ENCODE peak calls at places on chromosomes 12 and 14, in nine cellular contexts. One of them, this sample, is unnamed.
A peak's percentile ranks its signal among the peaks of the same experiment; 100 is the strongest.

GRCh38 chr14:106210650-106211049 is 684.3 kb downstream of the TMEM121 start:
- DNase-seq in gastrocnemius medialis: no peak
- DNase-seq in AG04450: no peak
- DNase-seq in esophagus squamous epithelium: no peak
- DNase-seq in BE2C: no peak
- DNase-seq in AG09309: no peak
- DNase-seq in cardiac fibroblast: no peak
- DNase-seq in astrocyte: no peak
- DNase-seq in HFF-Myc: no peak
- DNase-seq in this sample: no peak

GRCh38 chr12:47741340-47741703 is 16.0 kb upstream of the ENDOU start:
- DNase-seq in esophagus squamous epithelium: no peak
- DNase-seq in HFF-Myc: no peak
- DNase-seq in AG09309: no peak
- DNase-seq in BE2C: peak; percentile 82
- DNase-seq in AG04450: no peak
- DNase-seq in gastrocnemius medialis: peak; percentile 33
- DNase-seq in astrocyte: no peak
- DNase-seq in cardiac fibroblast: peak; percentile 16
- DNase-seq in this sample: peak; percentile 76

GRCh38 chr14:80776657-80777056 is 164.9 kb downstream of the CEP128 start:
- DNase-seq in BE2C: no peak
- DNase-seq in gastrocnemius medialis: no peak
- DNase-seq in AG04450: no peak
- DNase-seq in HFF-Myc: no peak
- DNase-seq in AG09309: no peak
- DNase-seq in cardiac fibroblast: no peak
- DNase-seq in esophagus squamous epithelium: no peak
- DNase-seq in astrocyte: no peak
- DNase-seq in this sample: no peak

GRCh38 chr14:63542231-63542999 is 762 bp downstream of the PPP2R5E start:
- DNase-seq in cardiac fibroblast: peak; percentile 26
- DNase-seq in HFF-Myc: no peak
- DNase-seq in AG04450: no peak
- DNase-seq in astrocyte: no peak
- DNase-seq in BE2C: peak; percentile 30
- DNase-seq in gastrocnemius medialis: no peak
- DNase-seq in esophagus squamous epithelium: no peak
- DNase-seq in AG09309: no peak
- DNase-seq in this sample: no peak

GRCh38 chr12:118979763-118980406 is 1.5 kb upstream of the SRRM4 start:
- DNase-seq in astrocyte: peak; percentile 2
- DNase-seq in esophagus squamous epithelium: no peak
- DNase-seq in gastrocnemius medialis: no peak
- DNase-seq in AG09309: no peak
- DNase-seq in AG04450: no peak
- DNase-seq in BE2C: peak; percentile 82
- DNase-seq in cardiac fibroblast: peak; percentile 67
- DNase-seq in HFF-Myc: peak; percentile 6
- DNase-seq in this sample: no peak

GRCh38 chr12:113555226-113555625 is 83.6 kb upstream of the LHX5 start:
- DNase-seq in cardiac fibroblast: peak; percentile 5
- DNase-seq in AG04450: no peak
- DNase-seq in gastrocnemius medialis: no peak
- DNase-seq in HFF-Myc: no peak
- DNase-seq in BE2C: no peak
- DNase-seq in astrocyte: no peak
- DNase-seq in AG09309: no peak
- DNase-seq in esophagus squamous epithelium: no peak
- DNase-seq in this sample: no peak

GRCh38 chr12:11823043-11823442 is 173.6 kb downstream of the ETV6 start:
- DNase-seq in astrocyte: peak; percentile 90
- DNase-seq in HFF-Myc: no peak
- DNase-seq in BE2C: no peak
- DNase-seq in esophagus squamous epithelium: no peak
- DNase-seq in gastrocnemius medialis: no peak
- DNase-seq in cardiac fibroblast: peak; percentile 85
- DNase-seq in AG04450: peak; percentile 44
- DNase-seq in AG09309: peak; percentile 87
- DNase-seq in this sample: no peak

GRCh38 chr14:79074501-79074900 is 904.3 kb downstream of the NRXN3 start:
- DNase-seq in AG04450: no peak
- DNase-seq in AG09309: no peak
- DNase-seq in HFF-Myc: no peak
- DNase-seq in gastrocnemius medialis: no peak
- DNase-seq in esophagus squamous epithelium: no peak
- DNase-seq in BE2C: no peak
- DNase-seq in cardiac fibroblast: no peak
- DNase-seq in astrocyte: no peak
- DNase-seq in this sample: no peak

GRCh38 chr14:52563120-52563519 is 10.5 kb downstream of the GPR137C start:
- DNase-seq in BE2C: no peak
- DNase-seq in gastrocnemius medialis: no peak
- DNase-seq in AG04450: peak; percentile 16
- DNase-seq in esophagus squamous epithelium: no peak
- DNase-seq in cardiac fibroblast: peak; percentile 55
- DNase-seq in AG09309: peak; percentile 5
- DNase-seq in astrocyte: peak; percentile 60
- DNase-seq in HFF-Myc: peak; percentile 6
- DNase-seq in this sample: no peak

GRCh38 chr12:75666126-75666979 is 154.9 kb upstream of the KRR1 start:
- DNase-seq in BE2C: no peak
- DNase-seq in astrocyte: peak; percentile 86
- DNase-seq in HFF-Myc: no peak
- DNase-seq in AG09309: no peak
- DNase-seq in gastrocnemius medialis: no peak
- DNase-seq in AG04450: no peak
- DNase-seq in esophagus squamous epithelium: no peak
- DNase-seq in cardiac fibroblast: peak; percentile 42
- DNase-seq in this sample: no peak

DNA sequence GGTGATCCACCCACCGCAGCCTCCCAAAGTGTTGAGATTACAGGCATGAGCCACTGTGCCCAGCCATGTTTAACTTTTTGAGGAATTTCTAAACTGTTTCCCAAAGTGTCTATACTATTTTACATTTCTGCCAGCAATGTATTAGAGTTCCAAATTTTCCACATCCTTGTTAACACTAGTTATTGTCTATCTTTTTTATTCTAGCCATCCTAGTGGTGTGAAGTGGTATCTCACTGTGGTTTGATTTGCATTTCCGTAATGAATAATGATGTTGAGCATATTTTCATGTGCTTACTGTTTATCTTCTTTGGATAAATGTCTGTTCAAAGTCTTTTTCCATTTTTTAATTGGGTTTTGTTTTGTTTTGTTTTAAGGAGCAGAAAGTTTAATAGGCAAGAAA is 14.7 kb downstream of the TXNRD1 start:
- DNase-seq in cardiac fibroblast: no peak
- DNase-seq in AG09309: no peak
- DNase-seq in astrocyte: no peak
- DNase-seq in BE2C: no peak
- DNase-seq in AG04450: no peak
- DNase-seq in gastrocnemius medialis: no peak
- DNase-seq in esophagus squamous epithelium: no peak
- DNase-seq in HFF-Myc: no peak
- DNase-seq in this sample: no peak
- TF ChIP-seq CTCF in cardiac fibroblast: peak; percentile 22
- TF ChIP-seq CTCF in AG09309: no peak
- TF ChIP-seq CTCF in astrocyte: no peak
- TF ChIP-seq CTCF in BE2C: peak; percentile 3
- TF ChIP-seq CTCF in AG04450: no peak
- TF ChIP-seq CTCF in gastrocnemius medialis: no peak
- TF ChIP-seq CTCF in esophagus squamous epithelium: no peak
- TF ChIP-seq CTCF in HFF-Myc: no peak
- TF ChIP-seq CTCF in this sample: no peak

DNA sequence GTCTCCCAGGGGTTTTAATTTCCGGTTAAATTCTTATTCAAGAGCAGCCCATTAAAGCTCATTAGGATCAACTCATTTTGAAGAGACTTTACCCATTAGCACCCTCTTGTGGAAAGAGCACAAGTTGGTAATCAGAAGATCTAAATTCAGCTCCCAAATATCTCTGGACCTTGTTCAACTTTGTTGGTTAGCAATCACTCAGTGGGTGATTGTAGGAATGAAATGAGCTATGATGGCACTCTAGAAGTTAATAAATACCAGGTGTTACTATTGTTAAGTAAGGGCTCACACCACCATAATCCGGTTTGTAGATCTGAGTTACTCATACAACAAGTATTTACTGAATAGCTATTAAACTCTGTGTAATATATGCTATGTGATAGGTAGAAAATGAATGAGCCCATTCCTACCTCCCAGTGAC is 42.9 kb downstream of the TRIP11 start:
- DNase-seq in cardiac fibroblast: peak; percentile 86
- DNase-seq in esophagus squamous epithelium: no peak
- DNase-seq in gastrocnemius medialis: no peak
- DNase-seq in BE2C: no peak
- DNase-seq in AG04450: peak; percentile 26
- DNase-seq in AG09309: peak; percentile 95
- DNase-seq in astrocyte: peak; percentile 86
- DNase-seq in HFF-Myc: peak; percentile 85
- DNase-seq in this sample: no peak
- TF ChIP-seq CTCF in cardiac fibroblast: peak; percentile 64
- TF ChIP-seq CTCF in esophagus squamous epithelium: peak; percentile 50
- TF ChIP-seq CTCF in gastrocnemius medialis: peak; percentile 54
- TF ChIP-seq CTCF in BE2C: peak; percentile 64
- TF ChIP-seq CTCF in AG04450: peak; percentile 78
- TF ChIP-seq CTCF in AG09309: peak; percentile 61
- TF ChIP-seq CTCF in astrocyte: peak; percentile 65
- TF ChIP-seq CTCF in HFF-Myc: peak; percentile 56
- TF ChIP-seq CTCF in this sample: peak; percentile 55

DNA sequence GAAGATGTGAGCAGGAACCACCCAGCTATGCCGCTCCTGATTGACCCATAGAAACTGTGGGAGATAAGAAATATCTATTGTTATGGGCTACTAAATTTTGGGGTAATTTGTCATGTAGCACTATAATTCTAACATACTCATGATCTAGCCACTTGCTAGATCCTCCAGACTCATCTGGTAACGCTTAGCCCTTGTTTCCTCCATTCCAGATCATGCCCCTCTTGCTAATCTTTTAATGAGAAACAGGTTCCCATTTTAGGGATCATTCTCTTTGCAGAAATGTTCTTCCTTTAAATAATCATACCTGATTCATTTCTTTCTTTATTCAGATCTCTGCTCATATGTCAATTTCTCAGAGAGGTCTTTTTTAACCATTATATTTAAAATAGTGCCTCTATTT is 3.8 kb upstream of the ARHGDIB start:
- DNase-seq in HFF-Myc: no peak
- DNase-seq in AG09309: no peak
- DNase-seq in gastrocnemius medialis: no peak
- DNase-seq in esophagus squamous epithelium: no peak
- DNase-seq in AG04450: no peak
- DNase-seq in BE2C: no peak
- DNase-seq in cardiac fibroblast: no peak
- DNase-seq in astrocyte: no peak
- DNase-seq in this sample: no peak
- TF ChIP-seq CTCF in HFF-Myc: no peak
- TF ChIP-seq CTCF in AG09309: no peak
- TF ChIP-seq CTCF in gastrocnemius medialis: no peak
- TF ChIP-seq CTCF in esophagus squamous epithelium: no peak
- TF ChIP-seq CTCF in AG04450: no peak
- TF ChIP-seq CTCF in BE2C: no peak
- TF ChIP-seq CTCF in cardiac fibroblast: no peak
- TF ChIP-seq CTCF in astrocyte: no peak
- TF ChIP-seq CTCF in this sample: no peak

GRCh38 chr12:84077692-84078091 is 834.9 kb downstream of the SLC6A15 start:
- DNase-seq in BE2C: no peak
- DNase-seq in gastrocnemius medialis: no peak
- DNase-seq in AG04450: no peak
- DNase-seq in cardiac fibroblast: no peak
- DNase-seq in esophagus squamous epithelium: no peak
- DNase-seq in HFF-Myc: no peak
- DNase-seq in AG09309: peak; percentile 45
- DNase-seq in astrocyte: no peak
- DNase-seq in this sample: no peak
- TF ChIP-seq CTCF in BE2C: no peak
- TF ChIP-seq CTCF in gastrocnemius medialis: no peak
- TF ChIP-seq CTCF in AG04450: no peak
- TF ChIP-seq CTCF in cardiac fibroblast: no peak
- TF ChIP-seq CTCF in esophagus squamous epithelium: no peak
- TF ChIP-seq CTCF in HFF-Myc: no peak
- TF ChIP-seq CTCF in AG09309: no peak
- TF ChIP-seq CTCF in astrocyte: no peak
- TF ChIP-seq CTCF in this sample: no peak